ENCODE peak calls at places on chromosomes 7 and 10, in nine cellular contexts. V is psoas muscle, C is gastrocnemius medialis, T is PC-3, S is ovary, J is GM23338, P is A549, G is neuronal stem cell, A is AG04450. E is an unnamed sample.

GRCh38 chr7:74501298-74501697 is 47.6 kb downstream of the GTF2IRD1 start:
- DNase-seq in V (peak; percentile 93), C (peak; percentile 67), T (no peak), S (no peak), J (peak; percentile 56), P (no peak), G (no peak), A (no peak), E (peak; percentile 36)

GRCh38 chr10:30313579-30314376 is 35.3 kb downstream of the MTPAP start:
- DNase-seq in V (no peak), C (no peak), T (no peak), S (no peak), J (no peak), P (no peak), G (no peak), A (no peak), E (no peak)

GRCh38 chr10:3935141-3935540 is 150.1 kb upstream of the KLF6 start:
- DNase-seq in V (no peak), C (no peak), T (no peak), S (peak; percentile 60), J (no peak), P (no peak), G (no peak), A (peak; percentile 34), E (no peak)

GRCh38 chr10:106043833-106044232 is 1120.7 kb downstream of the SORCS1 start:
- DNase-seq in V (no peak), C (no peak), T (peak; percentile 68), S (no peak), J (no peak), P (no peak), G (no peak), A (no peak), E (no peak)

GRCh38 chr10:110529596-110530011 is 31.9 kb downstream of the DUSP5 start:
- DNase-seq in V (no peak), C (no peak), T (no peak), S (no peak), J (peak; percentile 79), P (no peak), G (no peak), A (no peak), E (no peak)

GRCh38 chr7:27172388-27172774 is 1.7 kb downstream of the HOXA10 start:
- DNase-seq in V (peak; percentile 58), C (peak; percentile 1), T (no peak), S (no peak), J (no peak), P (no peak), G (no peak), A (no peak), E (no peak)

GRCh38 chr10:68900427-68901105 is 549 bp upstream of the DDX50 start:
- DNase-seq in V (peak; percentile 88), C (no peak), T (no peak), S (no peak), J (no peak), P (no peak), G (no peak), A (peak; percentile 29), E (no peak)

GRCh38 chr7:43698461-43699255 is 30.7 kb downstream of the COA1 start:
- DNase-seq in V (no peak), C (no peak), T (no peak), S (no peak), J (no peak), P (no peak), G (no peak), A (no peak), E (no peak)

GRCh38 chr7:47474937-47475879 is 106.7 kb downstream of the TNS3 start:
- DNase-seq in V (peak; percentile 95), C (peak; percentile 97), T (peak; percentile 96), S (peak; percentile 95), J (peak; percentile 67), P (peak; percentile 93), G (no peak), A (peak; percentile 81), E (no peak)

GRCh38 chr7:31061185-31061584 is 9.1 kb downstream of the ADCYAP1R1 start:
- DNase-seq in V (no peak), C (no peak), T (no peak), S (no peak), J (peak; percentile 57), P (peak; percentile 9), G (no peak), A (no peak), E (no peak)

GRCh38 chr10:88271736-88272135 is 311.4 kb downstream of the RNLS start:
- DNase-seq in V (no peak), C (no peak), T (no peak), S (no peak), J (no peak), P (no peak), G (no peak), A (no peak), E (no peak)

GRCh38 chr10:98170249-98171117 is 36.0 kb downstream of the R3HCC1L start:
- DNase-seq in V (no peak), C (no peak), T (peak; percentile 69), S (no peak), J (peak; percentile 88), P (peak; percentile 61), G (peak; percentile 59), A (peak; percentile 20), E (peak; percentile 13)

GRCh38 chr7:132865766-132866531 is 215.9 kb downstream of the CHCHD3 start:
- DNase-seq in V (no peak), C (no peak), T (peak; percentile 33), S (no peak), J (no peak), P (no peak), G (no peak), A (no peak), E (no peak)

GRCh38 chr7:44447874-44448425 is 42.5 kb downstream of the NUDCD3 start:
- DNase-seq in V (no peak), C (no peak), T (no peak), S (no peak), J (no peak), P (no peak), G (no peak), A (no peak), E (no peak)

GRCh38 chr7:47379629-47380324 is 202.1 kb downstream of the TNS3 start:
- DNase-seq in V (peak; percentile 69), C (no peak), T (peak; percentile 83), S (peak; percentile 76), J (peak; percentile 42), P (peak; percentile 31), G (peak; percentile 20), A (peak; percentile 36), E (no peak)

GRCh38 chr7:95396136-95397032 is at the start of gene PON3:
- DNase-seq in V (peak; percentile 50), C (no peak), T (no peak), S (peak; percentile 48), J (peak; percentile 90), P (peak; percentile 91), G (no peak), A (no peak), E (no peak)

GRCh38 chr7:7772385-7772784 is 54.0 kb upstream of the RPA3 start:
- DNase-seq in V (no peak), C (no peak), T (no peak), S (no peak), J (no peak), P (no peak), G (no peak), A (no peak), E (no peak)
- H3K27ac ChIP-seq in V (no peak overlapping the region), C (no peak overlapping the region), T (no peak overlapping the region), S (no peak overlapping the region), J (no peak overlapping the region), P (no peak overlapping the region), G (no peak overlapping the region), A (no peak overlapping the region), E (no peak overlapping the region)

GRCh38 chr7:120991133-120991532 is 2.6 kb downstream of the CPED1 start:
- DNase-seq in V (no peak), C (no peak), T (no peak), S (no peak), J (no peak), P (no peak), G (no peak), A (no peak), E (no peak)

GRCh38 chr7:120991570-120991969 is 3.1 kb downstream of the CPED1 start:
- DNase-seq in V (no peak), C (no peak), T (peak; percentile 41), S (no peak), J (no peak), P (no peak), G (no peak), A (no peak), E (no peak)

GRCh38 chr7:120993011-120993574 is 4.6 kb downstream of the CPED1 start:
- DNase-seq in V (no peak), C (no peak), T (no peak), S (no peak), J (no peak), P (no peak), G (no peak), A (no peak), E (no peak)

GRCh38 chr7:120993575-120994191 is 5.2 kb downstream of the CPED1 start:
- DNase-seq in V (no peak), C (no peak), T (peak; percentile 31), S (no peak), J (no peak), P (no peak), G (no peak), A (no peak), E (no peak)

DNA sequence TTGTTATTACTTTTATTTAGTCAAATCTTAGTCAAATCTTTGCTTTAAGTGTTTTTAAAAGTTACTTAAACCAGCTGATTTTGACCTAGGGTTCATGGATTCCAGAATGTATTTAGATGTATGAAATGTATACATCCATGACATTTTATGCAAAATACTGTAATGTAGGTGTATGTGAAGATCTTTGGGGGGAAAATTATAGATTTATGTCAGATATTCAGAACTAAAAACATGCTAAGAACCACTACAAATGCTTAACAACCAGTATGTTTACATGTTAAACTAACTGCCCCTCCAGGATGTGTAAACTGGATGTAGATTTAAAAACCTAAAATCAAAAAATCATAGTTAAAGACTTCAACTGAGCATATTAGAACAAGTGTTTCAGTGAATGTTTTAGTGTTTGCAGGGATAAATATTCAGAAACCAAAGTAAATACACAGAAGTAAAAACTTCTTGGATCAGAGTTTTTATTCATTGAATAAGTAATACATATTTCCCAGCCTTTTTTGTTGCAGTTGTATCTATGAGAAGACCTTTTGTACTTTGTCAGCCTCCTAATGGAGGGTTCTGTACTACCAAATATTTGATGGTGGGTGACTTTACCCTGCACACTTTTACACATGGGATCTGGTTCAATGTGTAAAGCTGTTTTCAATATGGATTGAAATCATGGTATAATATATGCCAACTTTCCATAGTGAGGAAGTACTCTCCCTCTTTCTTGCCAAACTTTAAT is 3.9 kb downstream of the CPED1 start:
- DNase-seq in V (no peak), C (no peak), T (no peak), S (no peak), J (no peak), P (no peak), G (no peak), A (no peak), E (no peak)
- H3K27ac ChIP-seq in V (peak overlapping the region; percentile 94), C (peak overlapping the region; percentile 91), T (no peak overlapping the region), S (peak overlapping the region; percentile 79), J (no peak overlapping the region), P (no peak overlapping the region), G (no peak overlapping the region), A (no peak overlapping the region), E (no peak overlapping the region)

GRCh38 chr10:58459069-58459468 is 53.6 kb upstream of the BICC1 start:
- DNase-seq in V (no peak), C (no peak), T (no peak), S (no peak), J (no peak), P (no peak), G (no peak), A (no peak), E (no peak)
- H3K27ac ChIP-seq in V (no peak overlapping the region), C (no peak overlapping the region), T (no peak overlapping the region), S (no peak overlapping the region), J (no peak overlapping the region), P (no peak overlapping the region), G (no peak overlapping the region), A (no peak overlapping the region), E (no peak overlapping the region)

GRCh38 chr10:63221950-63222349 is 88.8 kb downstream of the NRBF2 start:
- DNase-seq in V (no peak), C (no peak), T (no peak), S (no peak), J (no peak), P (no peak), G (no peak), A (no peak), E (no peak)
- H3K27ac ChIP-seq in V (no peak overlapping the region), C (no peak overlapping the region), T (no peak overlapping the region), S (no peak overlapping the region), J (no peak overlapping the region), P (no peak overlapping the region), G (no peak overlapping the region), A (no peak overlapping the region), E (no peak overlapping the region)

E was measured in caudate nucleus.